ENCODE peak calls at places on chromosomes 3 and 15, in six cellular contexts. One of them, this sample, is unnamed.

GRCh38 chr3:152069871-152070270 is 196.4 kb downstream of the SUCNR1 start:
- DNase-seq in stimulated activated CD4-positive, alpha-beta T cell treated with anti-CD3 and anti-CD28 coated beads, TNF-alpha, amount 100 ng/mL, for 24 hours: no peak
- DNase-seq in ELR: peak
- DNase-seq in B cell: no peak
- DNase-seq in A549: no peak
- DNase-seq in Kasumi-1: no peak
- DNase-seq in this sample: no peak

GRCh38 chr15:62569460-62570404 is 404.6 kb upstream of the C2CD4B start:
- DNase-seq in stimulated activated CD4-positive, alpha-beta T cell treated with anti-CD3 and anti-CD28 coated beads, TNF-alpha, amount 100 ng/mL, for 24 hours: no peak
- DNase-seq in ELR: peak
- DNase-seq in B cell: no peak
- DNase-seq in A549: peak
- DNase-seq in Kasumi-1: no peak
- DNase-seq in this sample: no peak

GRCh38 chr3:73499787-73500186 is 125.0 kb downstream of the PDZRN3 start:
- DNase-seq in stimulated activated CD4-positive, alpha-beta T cell treated with anti-CD3 and anti-CD28 coated beads, TNF-alpha, amount 100 ng/mL, for 24 hours: no peak
- DNase-seq in ELR: no peak
- DNase-seq in B cell: no peak
- DNase-seq in A549: no peak
- DNase-seq in Kasumi-1: no peak
- DNase-seq in this sample: no peak

GRCh38 chr3:23824699-23825444 is 19.1 kb downstream of the UBE2E1 start:
- DNase-seq in stimulated activated CD4-positive, alpha-beta T cell treated with anti-CD3 and anti-CD28 coated beads, TNF-alpha, amount 100 ng/mL, for 24 hours: no peak
- DNase-seq in ELR: no peak
- DNase-seq in B cell: no peak
- DNase-seq in A549: no peak
- DNase-seq in Kasumi-1: no peak
- DNase-seq in this sample: no peak

GRCh38 chr3:14371573-14372474 is 30.6 kb upstream of the SLC6A6 start:
- DNase-seq in stimulated activated CD4-positive, alpha-beta T cell treated with anti-CD3 and anti-CD28 coated beads, TNF-alpha, amount 100 ng/mL, for 24 hours: no peak
- DNase-seq in ELR: peak
- DNase-seq in B cell: no peak
- DNase-seq in A549: peak
- DNase-seq in Kasumi-1: peak
- DNase-seq in this sample: no peak

GRCh38 chr3:113783463-113783862 is 36.6 kb downstream of the ATP6V1A start:
- DNase-seq in stimulated activated CD4-positive, alpha-beta T cell treated with anti-CD3 and anti-CD28 coated beads, TNF-alpha, amount 100 ng/mL, for 24 hours: no peak
- DNase-seq in ELR: peak
- DNase-seq in B cell: peak
- DNase-seq in A549: peak
- DNase-seq in Kasumi-1: peak
- DNase-seq in this sample: no peak

GRCh38 chr3:72303926-72304325 is 519.0 kb upstream of the PROK2 start:
- DNase-seq in stimulated activated CD4-positive, alpha-beta T cell treated with anti-CD3 and anti-CD28 coated beads, TNF-alpha, amount 100 ng/mL, for 24 hours: no peak
- DNase-seq in ELR: no peak
- DNase-seq in B cell: no peak
- DNase-seq in A549: no peak
- DNase-seq in Kasumi-1: no peak
- DNase-seq in this sample: no peak

GRCh38 chr3:32392530-32393302 is 1.1 kb downstream of the CMTM7 start:
- DNase-seq in stimulated activated CD4-positive, alpha-beta T cell treated with anti-CD3 and anti-CD28 coated beads, TNF-alpha, amount 100 ng/mL, for 24 hours: peak
- DNase-seq in ELR: peak
- DNase-seq in B cell: no peak
- DNase-seq in A549: peak
- DNase-seq in Kasumi-1: peak
- DNase-seq in this sample: no peak

GRCh38 chr3:10783360-10784346 is 32.4 kb upstream of the SLC6A11 start:
- DNase-seq in stimulated activated CD4-positive, alpha-beta T cell treated with anti-CD3 and anti-CD28 coated beads, TNF-alpha, amount 100 ng/mL, for 24 hours: no peak
- DNase-seq in ELR: peak
- DNase-seq in B cell: peak
- DNase-seq in A549: peak
- DNase-seq in Kasumi-1: peak
- DNase-seq in this sample: peak

GRCh38 chr3:25962255-25962654 is 172.4 kb downstream of the OXSM start:
- DNase-seq in stimulated activated CD4-positive, alpha-beta T cell treated with anti-CD3 and anti-CD28 coated beads, TNF-alpha, amount 100 ng/mL, for 24 hours: no peak
- DNase-seq in ELR: peak
- DNase-seq in B cell: no peak
- DNase-seq in A549: peak
- DNase-seq in Kasumi-1: no peak
- DNase-seq in this sample: peak

GRCh38 chr3:161821591-161821990 is 325.0 kb downstream of the OTOL1 start:
- DNase-seq in stimulated activated CD4-positive, alpha-beta T cell treated with anti-CD3 and anti-CD28 coated beads, TNF-alpha, amount 100 ng/mL, for 24 hours: no peak
- DNase-seq in ELR: no peak
- DNase-seq in B cell: no peak
- DNase-seq in A549: peak
- DNase-seq in Kasumi-1: no peak
- DNase-seq in this sample: no peak

GRCh38 chr15:25378501-25378901 is 60.3 kb downstream of the UBE3A start:
- DNase-seq in stimulated activated CD4-positive, alpha-beta T cell treated with anti-CD3 and anti-CD28 coated beads, TNF-alpha, amount 100 ng/mL, for 24 hours: no peak
- DNase-seq in ELR: peak
- DNase-seq in B cell: no peak
- DNase-seq in A549: no peak
- DNase-seq in Kasumi-1: no peak
- DNase-seq in this sample: no peak

GRCh38 chr15:76206325-76206976 is 104.8 kb downstream of the ETFA start:
- DNase-seq in stimulated activated CD4-positive, alpha-beta T cell treated with anti-CD3 and anti-CD28 coated beads, TNF-alpha, amount 100 ng/mL, for 24 hours: no peak
- DNase-seq in ELR: no peak
- DNase-seq in B cell: no peak
- DNase-seq in A549: peak
- DNase-seq in Kasumi-1: no peak
- DNase-seq in this sample: no peak

GRCh38 chr3:131602011-131602779 is 99.4 kb upstream of the MRPL3 start:
- DNase-seq in stimulated activated CD4-positive, alpha-beta T cell treated with anti-CD3 and anti-CD28 coated beads, TNF-alpha, amount 100 ng/mL, for 24 hours: no peak
- DNase-seq in ELR: no peak
- DNase-seq in B cell: no peak
- DNase-seq in A549: peak
- DNase-seq in Kasumi-1: no peak
- DNase-seq in this sample: no peak

GRCh38 chr3:12476238-12476897 is 7.9 kb upstream of the TSEN2 start:
- DNase-seq in stimulated activated CD4-positive, alpha-beta T cell treated with anti-CD3 and anti-CD28 coated beads, TNF-alpha, amount 100 ng/mL, for 24 hours: no peak
- DNase-seq in ELR: peak
- DNase-seq in B cell: no peak
- DNase-seq in A549: peak
- DNase-seq in Kasumi-1: no peak
- DNase-seq in this sample: no peak

GRCh38 chr3:12948891-12949711 is 107.7 kb upstream of the RPL32 start:
- DNase-seq in stimulated activated CD4-positive, alpha-beta T cell treated with anti-CD3 and anti-CD28 coated beads, TNF-alpha, amount 100 ng/mL, for 24 hours: peak
- DNase-seq in ELR: peak
- DNase-seq in B cell: no peak
- DNase-seq in A549: no peak
- DNase-seq in Kasumi-1: peak
- DNase-seq in this sample: no peak

GRCh38 chr15:77518458-77518857 is 97.8 kb downstream of the HMG20A start:
- DNase-seq in stimulated activated CD4-positive, alpha-beta T cell treated with anti-CD3 and anti-CD28 coated beads, TNF-alpha, amount 100 ng/mL, for 24 hours: no peak
- DNase-seq in ELR: no peak
- DNase-seq in B cell: no peak
- DNase-seq in A549: no peak
- DNase-seq in Kasumi-1: no peak
- DNase-seq in this sample: peak